ENCODE peak calls at places on chromosomes 3 and 15, in seven cellular contexts. Z, E, L, W, P, J and O are unnamed samples.

GRCh38 chr3:73874596-73874995 is 249.9 kb upstream of the PDZRN3 start:
- DNase-seq in Z (no peak), E (no peak), L (no peak), W (peak), P (no peak), J (no peak), O (no peak)

GRCh38 chr3:18419232-18419631 is 5.9 kb downstream of the SATB1 start:
- DNase-seq in Z (no peak), E (no peak), L (no peak), W (no peak), P (no peak), J (no peak), O (no peak)

GRCh38 chr15:69713726-69714559 is 261.3 kb downstream of the RPLP1 start:
- DNase-seq in Z (no peak), E (no peak), L (no peak), W (no peak), P (no peak), J (no peak), O (no peak)

GRCh38 chr3:150227839-150228238 is 180.3 kb upstream of the TSC22D2 start:
- DNase-seq in Z (no peak), E (no peak), L (no peak), W (peak), P (peak), J (peak), O (no peak)

GRCh38 chr15:66897971-66898370 is 167.4 kb upstream of the SMAD3 start:
- DNase-seq in Z (no peak), E (no peak), L (no peak), W (no peak), P (no peak), J (no peak), O (no peak)

GRCh38 chr3:52827441-52827840 is 3.0 kb downstream of the ITIH4 start:
- DNase-seq in Z (no peak), E (no peak), L (no peak), W (no peak), P (no peak), J (peak), O (no peak)

GRCh38 chr15:59274126-59274970 is 67.7 kb downstream of the LDHAL6B start:
- DNase-seq in Z (no peak), E (no peak), L (no peak), W (no peak), P (no peak), J (peak), O (no peak)

GRCh38 chr3:11170052-11170770 is 15.9 kb downstream of the HRH1 start:
- DNase-seq in Z (no peak), E (no peak), L (no peak), W (no peak), P (no peak), J (peak), O (no peak)

GRCh38 chr3:42996633-42997075 is 17.5 kb downstream of the GASK1A start:
- DNase-seq in Z (no peak), E (no peak), L (peak), W (no peak), P (no peak), J (no peak), O (no peak)

GRCh38 chr15:101376615-101377395 is 81.8 kb upstream of the SNRPA1 start:
- DNase-seq in Z (no peak), E (no peak), L (peak), W (no peak), P (no peak), J (no peak), O (no peak)

GRCh38 chr15:98069256-98069655 is 108.8 kb downstream of the ARRDC4 start:
- DNase-seq in Z (no peak), E (no peak), L (no peak), W (no peak), P (no peak), J (no peak), O (no peak)

GRCh38 chr3:185656321-185656840 is 70.3 kb downstream of the SENP2 start:
- DNase-seq in Z (no peak), E (peak), L (no peak), W (no peak), P (no peak), J (peak), O (no peak)

GRCh38 chr3:124558898-124559649 is 171.2 kb upstream of the UMPS start:
- DNase-seq in Z (peak), E (peak), L (peak), W (no peak), P (no peak), J (peak), O (peak)

GRCh38 chr3:114155370-114155821 is 23.5 kb downstream of the DRD3 start:
- DNase-seq in Z (no peak), E (no peak), L (no peak), W (no peak), P (no peak), J (peak), O (peak)

GRCh38 chr15:42627485-42627884 is 52.1 kb downstream of the STARD9 start:
- DNase-seq in Z (no peak), E (no peak), L (no peak), W (no peak), P (no peak), J (no peak), O (no peak)

GRCh38 chr15:38474155-38474757 is 20.3 kb downstream of the FAM98B start:
- DNase-seq in Z (no peak), E (peak), L (no peak), W (peak), P (peak), J (peak), O (peak)

GRCh38 chr3:187709155-187709554 is 6.8 kb upstream of the RTP2 start:
- DNase-seq in Z (no peak), E (no peak), L (no peak), W (no peak), P (no peak), J (no peak), O (no peak)

GRCh38 chr3:10085738-10086137 is 22.3 kb downstream of the FANCD2OS start:
- DNase-seq in Z (no peak), E (no peak), L (no peak), W (no peak), P (no peak), J (no peak), O (no peak)

GRCh38 chr3:170352936-170353335 is 4.6 kb upstream of the SKIL start:
- DNase-seq in Z (no peak), E (no peak), L (no peak), W (no peak), P (no peak), J (no peak), O (no peak)

GRCh38 chr3:172305552-172305951 is 142.7 kb downstream of the GHSR start:
- DNase-seq in Z (no peak), E (no peak), L (no peak), W (no peak), P (no peak), J (peak), O (no peak)

GRCh38 chr3:58998476-58999117 is 51.2 kb downstream of the CFAP20DC start:
- DNase-seq in Z (no peak), E (peak), L (no peak), W (no peak), P (no peak), J (peak), O (no peak)

GRCh38 chr3:108153451-108153981 is 62.7 kb upstream of the CD47 start:
- DNase-seq in Z (no peak), E (no peak), L (no peak), W (no peak), P (peak), J (peak), O (no peak)

GRCh38 chr3:140470962-140471361 is 206.9 kb upstream of the TRIM42 start:
- DNase-seq in Z (no peak), E (no peak), L (no peak), W (no peak), P (no peak), J (no peak), O (no peak)

GRCh38 chr3:68919000-68919399 is 13.3 kb downstream of the TAFA4 start:
- DNase-seq in Z (no peak), E (no peak), L (no peak), W (no peak), P (no peak), J (peak), O (no peak)

GRCh38 chr3:53794597-53794996 is 51.6 kb downstream of the CHDH start:
- DNase-seq in Z (no peak), E (no peak), L (no peak), W (no peak), P (no peak), J (peak), O (no peak)

GRCh38 chr3:174440350-174440716 is 418.8 kb upstream of the NAALADL2 start:
- DNase-seq in Z (no peak), E (no peak), L (no peak), W (no peak), P (no peak), J (peak), O (peak)

GRCh38 chr3:139198929-139199328 is 144.9 kb upstream of the MRPS22 start:
- DNase-seq in Z (no peak), E (peak), L (no peak), W (no peak), P (no peak), J (peak), O (no peak)